ENCODE peak calls at places on chromosomes 7 and 10, in six cellular contexts. One of them, this sample, is unnamed.

GRCh38 chr7:46397591-46397990 is 476.5 kb upstream of the IGFBP3 start:
- DNase-seq in bronchial epithelial cell: no peak
- DNase-seq in AG04450: no peak
- DNase-seq in GM06990: no peak
- DNase-seq in astrocyte of the spinal cord: no peak
- DNase-seq in CD8-positive, alpha-beta T cell: no peak
- DNase-seq in this sample: no peak

GRCh38 chr7:151080091-151080521 is 503 bp downstream of the FASTK start:
- DNase-seq in astrocyte of the spinal cord: no peak
- DNase-seq in bronchial epithelial cell: no peak
- DNase-seq in AG04450: no peak
- DNase-seq in GM06990: no peak
- DNase-seq in CD8-positive, alpha-beta T cell: no peak
- DNase-seq in this sample: no peak

GRCh38 chr7:159246702-159247480 is 102.2 kb upstream of the VIPR2 start:
- DNase-seq in bronchial epithelial cell: no peak
- DNase-seq in CD8-positive, alpha-beta T cell: no peak
- DNase-seq in astrocyte of the spinal cord: no peak
- DNase-seq in GM06990: no peak
- DNase-seq in AG04450: no peak
- DNase-seq in this sample: no peak

GRCh38 chr7:24963218-24963617 is 16.8 kb downstream of the OSBPL3 start:
- DNase-seq in astrocyte of the spinal cord: peak
- DNase-seq in AG04450: no peak
- DNase-seq in bronchial epithelial cell: no peak
- DNase-seq in CD8-positive, alpha-beta T cell: peak
- DNase-seq in GM06990: peak
- DNase-seq in this sample: peak

GRCh38 chr7:128890306-128891109 is 20.0 kb downstream of the KCP start:
- DNase-seq in astrocyte of the spinal cord: no peak
- DNase-seq in bronchial epithelial cell: no peak
- DNase-seq in CD8-positive, alpha-beta T cell: no peak
- DNase-seq in GM06990: no peak
- DNase-seq in AG04450: no peak
- DNase-seq in this sample: peak

GRCh38 chr10:182441-183201 is 47.4 kb downstream of the ZMYND11 start:
- DNase-seq in CD8-positive, alpha-beta T cell: no peak
- DNase-seq in AG04450: peak
- DNase-seq in GM06990: peak
- DNase-seq in bronchial epithelial cell: peak
- DNase-seq in astrocyte of the spinal cord: peak
- DNase-seq in this sample: no peak

GRCh38 chr7:45181991-45182855 is 24.6 kb downstream of the RAMP3 start:
- DNase-seq in GM06990: no peak
- DNase-seq in astrocyte of the spinal cord: no peak
- DNase-seq in AG04450: no peak
- DNase-seq in CD8-positive, alpha-beta T cell: no peak
- DNase-seq in bronchial epithelial cell: no peak
- DNase-seq in this sample: no peak

GRCh38 chr7:128911441-128912031 is 1.0 kb upstream of the KCP start:
- DNase-seq in CD8-positive, alpha-beta T cell: no peak
- DNase-seq in AG04450: no peak
- DNase-seq in astrocyte of the spinal cord: no peak
- DNase-seq in bronchial epithelial cell: no peak
- DNase-seq in GM06990: no peak
- DNase-seq in this sample: no peak

GRCh38 chr10:78860260-78860914 is 208.4 kb upstream of the ZMIZ1 start:
- DNase-seq in CD8-positive, alpha-beta T cell: no peak
- DNase-seq in bronchial epithelial cell: no peak
- DNase-seq in GM06990: no peak
- DNase-seq in AG04450: no peak
- DNase-seq in astrocyte of the spinal cord: no peak
- DNase-seq in this sample: no peak

GRCh38 chr7:27143022-27143949 is at the start of gene HOXA5:
- DNase-seq in GM06990: no peak
- DNase-seq in AG04450: peak
- DNase-seq in bronchial epithelial cell: peak
- DNase-seq in astrocyte of the spinal cord: peak
- DNase-seq in CD8-positive, alpha-beta T cell: no peak
- DNase-seq in this sample: no peak

GRCh38 chr10:121084029-121084674 is 233.0 kb downstream of the WDR11 start:
- DNase-seq in GM06990: no peak
- DNase-seq in AG04450: no peak
- DNase-seq in astrocyte of the spinal cord: no peak
- DNase-seq in CD8-positive, alpha-beta T cell: no peak
- DNase-seq in bronchial epithelial cell: no peak
- DNase-seq in this sample: no peak

GRCh38 chr7:28328822-28329615 is 83.3 kb upstream of the CREB5 start:
- DNase-seq in AG04450: no peak
- DNase-seq in CD8-positive, alpha-beta T cell: no peak
- DNase-seq in GM06990: no peak
- DNase-seq in astrocyte of the spinal cord: no peak
- DNase-seq in bronchial epithelial cell: no peak
- DNase-seq in this sample: no peak

GRCh38 chr10:3763852-3764625 is 21.0 kb downstream of the KLF6 start:
- DNase-seq in GM06990: no peak
- DNase-seq in astrocyte of the spinal cord: peak
- DNase-seq in CD8-positive, alpha-beta T cell: no peak
- DNase-seq in AG04450: no peak
- DNase-seq in bronchial epithelial cell: peak
- DNase-seq in this sample: no peak

GRCh38 chr10:109374215-109374614 is 549.1 kb downstream of the XPNPEP1 start:
- DNase-seq in GM06990: no peak
- DNase-seq in astrocyte of the spinal cord: peak
- DNase-seq in CD8-positive, alpha-beta T cell: no peak
- DNase-seq in bronchial epithelial cell: peak
- DNase-seq in AG04450: peak
- DNase-seq in this sample: no peak

GRCh38 chr7:17552373-17552772 is 253.9 kb downstream of the AHR start:
- DNase-seq in AG04450: no peak
- DNase-seq in bronchial epithelial cell: no peak
- DNase-seq in GM06990: no peak
- DNase-seq in astrocyte of the spinal cord: no peak
- DNase-seq in CD8-positive, alpha-beta T cell: no peak
- DNase-seq in this sample: no peak

GRCh38 chr7:2654059-2654458 is 22.3 kb downstream of the TTYH3 start:
- DNase-seq in GM06990: no peak
- DNase-seq in CD8-positive, alpha-beta T cell: no peak
- DNase-seq in bronchial epithelial cell: no peak
- DNase-seq in AG04450: no peak
- DNase-seq in astrocyte of the spinal cord: no peak
- DNase-seq in this sample: no peak

GRCh38 chr7:52261052-52261451 is 774.4 kb upstream of the POM121L12 start:
- DNase-seq in CD8-positive, alpha-beta T cell: no peak
- DNase-seq in AG04450: no peak
- DNase-seq in GM06990: no peak
- DNase-seq in astrocyte of the spinal cord: no peak
- DNase-seq in bronchial epithelial cell: no peak
- DNase-seq in this sample: no peak

GRCh38 chr7:7768977-7769376 is 50.6 kb upstream of the RPA3 start:
- DNase-seq in CD8-positive, alpha-beta T cell: no peak
- DNase-seq in bronchial epithelial cell: no peak
- DNase-seq in astrocyte of the spinal cord: no peak
- DNase-seq in GM06990: no peak
- DNase-seq in AG04450: no peak
- DNase-seq in this sample: no peak

GRCh38 chr10:81502677-81503359 is 372.2 kb upstream of the NRG3 start:
- DNase-seq in GM06990: no peak
- DNase-seq in CD8-positive, alpha-beta T cell: no peak
- DNase-seq in AG04450: no peak
- DNase-seq in astrocyte of the spinal cord: no peak
- DNase-seq in bronchial epithelial cell: no peak
- DNase-seq in this sample: no peak

GRCh38 chr7:115066050-115066449 is 144.2 kb downstream of the MDFIC start:
- DNase-seq in astrocyte of the spinal cord: no peak
- DNase-seq in CD8-positive, alpha-beta T cell: no peak
- DNase-seq in GM06990: peak
- DNase-seq in AG04450: no peak
- DNase-seq in bronchial epithelial cell: no peak
- DNase-seq in this sample: no peak

GRCh38 chr7:47400741-47401206 is 181.1 kb downstream of the TNS3 start:
- DNase-seq in astrocyte of the spinal cord: no peak
- DNase-seq in AG04450: no peak
- DNase-seq in CD8-positive, alpha-beta T cell: no peak
- DNase-seq in GM06990: no peak
- DNase-seq in bronchial epithelial cell: no peak
- DNase-seq in this sample: no peak

GRCh38 chr10:61263561-61263960 is 189.6 kb downstream of the TMEM26 start:
- DNase-seq in AG04450: no peak
- DNase-seq in CD8-positive, alpha-beta T cell: no peak
- DNase-seq in GM06990: no peak
- DNase-seq in astrocyte of the spinal cord: no peak
- DNase-seq in bronchial epithelial cell: no peak
- DNase-seq in this sample: no peak

GRCh38 chr10:122983898-122984297 is 3.7 kb downstream of the PSTK start:
- DNase-seq in CD8-positive, alpha-beta T cell: no peak
- DNase-seq in astrocyte of the spinal cord: no peak
- DNase-seq in AG04450: no peak
- DNase-seq in bronchial epithelial cell: no peak
- DNase-seq in GM06990: no peak
- DNase-seq in this sample: no peak

GRCh38 chr7:24877790-24878311 is 102.1 kb downstream of the OSBPL3 start:
- DNase-seq in astrocyte of the spinal cord: peak
- DNase-seq in GM06990: peak
- DNase-seq in CD8-positive, alpha-beta T cell: no peak
- DNase-seq in AG04450: no peak
- DNase-seq in bronchial epithelial cell: no peak
- DNase-seq in this sample: no peak

GRCh38 chr10:110408203-110408871 is 89.4 kb upstream of the DUSP5 start:
- DNase-seq in GM06990: no peak
- DNase-seq in bronchial epithelial cell: peak
- DNase-seq in AG04450: no peak
- DNase-seq in astrocyte of the spinal cord: no peak
- DNase-seq in CD8-positive, alpha-beta T cell: no peak
- DNase-seq in this sample: no peak

DNA sequence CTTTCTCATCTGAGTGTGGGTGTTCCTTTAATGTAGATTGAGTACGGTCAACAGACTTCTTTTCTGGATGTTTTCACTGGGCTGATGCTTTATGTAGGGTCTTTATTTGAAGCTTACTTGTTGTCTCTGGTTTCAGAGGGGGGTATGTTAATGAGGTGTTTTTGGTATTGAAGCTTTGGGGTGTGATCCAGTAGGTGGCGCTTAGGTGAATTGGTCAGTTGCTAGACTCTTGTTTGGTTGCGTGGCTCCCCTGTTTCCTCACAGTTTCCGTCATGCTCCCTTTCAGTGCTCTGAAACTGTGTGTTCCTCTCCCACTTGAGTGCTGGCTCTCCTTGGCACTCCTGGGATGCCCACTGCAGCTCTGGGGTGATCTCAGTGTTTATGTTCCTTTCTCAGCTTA is 80.8 kb downstream of the FANK1 start:
- DNase-seq in GM06990: no peak
- DNase-seq in astrocyte of the spinal cord: no peak
- DNase-seq in bronchial epithelial cell: no peak
- DNase-seq in CD8-positive, alpha-beta T cell: no peak
- DNase-seq in AG04450: no peak
- DNase-seq in this sample: no peak
- TF ChIP-seq CTCF in GM06990: peak
- TF ChIP-seq CTCF in astrocyte of the spinal cord: peak
- TF ChIP-seq CTCF in bronchial epithelial cell: peak
- TF ChIP-seq CTCF in CD8-positive, alpha-beta T cell: no peak
- TF ChIP-seq CTCF in AG04450: no peak
- TF ChIP-seq CTCF in this sample: no peak

GRCh38 chr10:88921194-88921593 is 31.4 kb downstream of the ACTA2 start:
- DNase-seq in AG04450: no peak
- DNase-seq in bronchial epithelial cell: no peak
- DNase-seq in astrocyte of the spinal cord: no peak
- DNase-seq in CD8-positive, alpha-beta T cell: no peak
- DNase-seq in GM06990: no peak
- DNase-seq in this sample: no peak

GRCh38 chr10:88920198-88920597 is 32.4 kb downstream of the ACTA2 start:
- DNase-seq in astrocyte of the spinal cord: no peak
- DNase-seq in bronchial epithelial cell: no peak
- DNase-seq in CD8-positive, alpha-beta T cell: no peak
- DNase-seq in AG04450: no peak
- DNase-seq in GM06990: no peak
- DNase-seq in this sample: no peak

GRCh38 chr10:88922041-88922440 is 30.5 kb downstream of the ACTA2 start:
- DNase-seq in bronchial epithelial cell: no peak
- DNase-seq in astrocyte of the spinal cord: no peak
- DNase-seq in AG04450: no peak
- DNase-seq in CD8-positive, alpha-beta T cell: no peak
- DNase-seq in GM06990: no peak
- DNase-seq in this sample: no peak

GRCh38 chr10:88926484-88927249 is 25.9 kb downstream of the ACTA2 start:
- DNase-seq in astrocyte of the spinal cord: peak
- DNase-seq in AG04450: peak
- DNase-seq in bronchial epithelial cell: no peak
- DNase-seq in GM06990: no peak
- DNase-seq in CD8-positive, alpha-beta T cell: no peak
- DNase-seq in this sample: no peak

GRCh38 chr10:88923525-88923924 is 29.0 kb downstream of the ACTA2 start:
- DNase-seq in bronchial epithelial cell: no peak
- DNase-seq in GM06990: no peak
- DNase-seq in AG04450: no peak
- DNase-seq in astrocyte of the spinal cord: peak
- DNase-seq in CD8-positive, alpha-beta T cell: no peak
- DNase-seq in this sample: no peak
- TF ChIP-seq CTCF in bronchial epithelial cell: no peak
- TF ChIP-seq CTCF in GM06990: no peak
- TF ChIP-seq CTCF in AG04450: no peak
- TF ChIP-seq CTCF in astrocyte of the spinal cord: no peak
- TF ChIP-seq CTCF in CD8-positive, alpha-beta T cell: no peak
- TF ChIP-seq CTCF in this sample: no peak

DNA sequence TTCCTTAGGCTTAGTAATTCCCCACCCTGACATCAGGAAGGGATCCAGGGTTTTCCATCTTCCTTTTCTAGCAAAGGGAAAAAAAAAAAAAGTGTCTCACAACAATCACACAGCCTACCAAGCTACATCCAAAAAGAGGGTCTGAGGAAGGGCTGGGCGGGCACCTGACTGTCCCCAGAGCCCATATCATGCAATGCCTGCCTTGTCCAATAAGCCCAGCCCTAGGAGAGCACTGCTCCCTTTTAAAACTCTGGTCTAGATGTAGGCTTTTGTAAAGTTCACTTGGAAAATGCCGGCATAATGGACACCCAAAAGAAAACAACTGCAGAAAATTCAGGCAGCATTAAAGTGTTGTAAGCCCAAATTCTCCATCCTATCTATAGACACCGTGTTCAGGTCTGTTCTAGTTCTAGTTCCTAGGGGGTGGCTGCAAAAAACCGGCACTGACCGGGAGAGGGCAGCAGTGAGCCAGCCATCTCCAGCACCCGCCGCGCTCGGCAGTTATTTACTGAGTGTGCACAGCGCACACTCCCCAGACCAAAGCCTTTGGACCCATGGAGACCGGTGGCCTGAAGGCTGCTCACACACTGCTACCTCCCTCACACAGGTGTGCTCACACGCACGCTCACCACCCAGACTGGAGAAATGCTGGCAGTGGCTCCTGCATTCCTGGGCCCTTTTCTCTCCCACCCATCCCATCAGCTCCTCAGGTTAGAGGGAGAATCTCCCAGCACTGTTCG is 48.7 kb downstream of the PODXL start:
- DNase-seq in AG04450: peak
- DNase-seq in CD8-positive, alpha-beta T cell: peak
- DNase-seq in bronchial epithelial cell: peak
- DNase-seq in astrocyte of the spinal cord: peak
- DNase-seq in GM06990: peak
- DNase-seq in this sample: peak
- TF ChIP-seq CTCF in AG04450: peak
- TF ChIP-seq CTCF in CD8-positive, alpha-beta T cell: peak
- TF ChIP-seq CTCF in bronchial epithelial cell: peak
- TF ChIP-seq CTCF in astrocyte of the spinal cord: peak
- TF ChIP-seq CTCF in GM06990: peak
- TF ChIP-seq CTCF in this sample: peak

GRCh38 chr7:152313217-152313616 is 122.6 kb downstream of the KMT2C start:
- DNase-seq in bronchial epithelial cell: peak
- DNase-seq in astrocyte of the spinal cord: no peak
- DNase-seq in CD8-positive, alpha-beta T cell: no peak
- DNase-seq in AG04450: no peak
- DNase-seq in GM06990: no peak
- DNase-seq in this sample: no peak
- TF ChIP-seq CTCF in bronchial epithelial cell: no peak
- TF ChIP-seq CTCF in astrocyte of the spinal cord: no peak
- TF ChIP-seq CTCF in CD8-positive, alpha-beta T cell: no peak
- TF ChIP-seq CTCF in AG04450: no peak
- TF ChIP-seq CTCF in GM06990: no peak
- TF ChIP-seq CTCF in this sample: no peak

This sample was measured in activated B cell treated with CpG ODN at 0.5 μM for 24 hours.